ENCODE peak calls at places on chromosomes 4 and X, in six cellular contexts. T is breast epithelium, S is ovary, U is IMR-90, N is MM.1S, Q is hepatocyte. Z is an unnamed sample.

GRCh38 chrX:99752776-99753175 is 657.3 kb downstream of the PCDH19 start:
- DNase-seq in T (no peak), S (no peak), U (no peak), N (no peak), Q (no peak), Z (no peak)

GRCh38 chrX:70289168-70289792 is 447 bp downstream of the PDZD11 start:
- DNase-seq in T (no peak), S (no peak), U (peak), N (no peak), Q (no peak), Z (no peak)

GRCh38 chrX:47562615-47563243 is 1.7 kb downstream of the ARAF start:
- DNase-seq in T (no peak), S (no peak), U (no peak), N (no peak), Q (no peak), Z (peak)

GRCh38 chrX:125532411-125533089 is 212.9 kb downstream of the TEX13C start:
- DNase-seq in T (no peak), S (no peak), U (no peak), N (no peak), Q (no peak), Z (no peak)

GRCh38 chr4:45370370-45370769 is 644.0 kb upstream of the GNPDA2 start:
- DNase-seq in T (no peak), S (no peak), U (no peak), N (no peak), Q (no peak), Z (no peak)

GRCh38 chr4:2256781-2257191 is 5.1 kb downstream of the MXD4 start:
- DNase-seq in T (peak), S (peak), U (no peak), N (no peak), Q (no peak), Z (peak)

GRCh38 chrX:120753413-120754251 is 122.0 kb downstream of the CT47B1 start:
- DNase-seq in T (no peak), S (no peak), U (no peak), N (no peak), Q (no peak), Z (no peak)

GRCh38 chrX:9746148-9746880 is 19.3 kb downstream of the GPR143 start:
- DNase-seq in T (no peak), S (no peak), U (peak), N (no peak), Q (no peak), Z (no peak)

GRCh38 chr4:94358101-94358500 is 15.5 kb upstream of the HPGDS start:
- DNase-seq in T (no peak), S (no peak), U (no peak), N (no peak), Q (no peak), Z (no peak)

GRCh38 chr4:42399393-42399792 is 2.1 kb downstream of the SHISA3 start:
- DNase-seq in T (no peak), S (no peak), U (no peak), N (no peak), Q (no peak), Z (no peak)

GRCh38 chr4:102535398-102536082 is 34.4 kb downstream of the NFKB1 start:
- DNase-seq in T (no peak), S (no peak), U (peak), N (no peak), Q (no peak), Z (no peak)

GRCh38 chr4:150906987-150907633 is 108.0 kb downstream of the LRBA start:
- DNase-seq in T (no peak), S (no peak), U (no peak), N (no peak), Q (no peak), Z (no peak)

GRCh38 chr4:89784686-89785227 is 52.2 kb downstream of the SNCA start:
- DNase-seq in T (no peak), S (no peak), U (no peak), N (no peak), Q (no peak), Z (no peak)

GRCh38 chr4:98994474-98995182 is 893 bp upstream of the METAP1 start:
- DNase-seq in T (no peak), S (peak), U (peak), N (no peak), Q (no peak), Z (no peak)

GRCh38 chrX:15913161-15913560 is 58.5 kb upstream of the AP1S2 start:
- DNase-seq in T (no peak), S (no peak), U (no peak), N (no peak), Q (no peak), Z (no peak)

GRCh38 chr4:76830612-76831474 is 67.1 kb downstream of the SOWAHB start:
- DNase-seq in T (no peak), S (no peak), U (peak), N (no peak), Q (peak), Z (no peak)

GRCh38 chr4:3436798-3437581 is 4.8 kb upstream of the HGFAC start:
- DNase-seq in T (peak), S (no peak), U (peak), N (no peak), Q (peak), Z (no peak)

GRCh38 chrX:129115104-129115503 is 408.2 kb downstream of the SMARCA1 start:
- DNase-seq in T (no peak), S (no peak), U (peak), N (peak), Q (peak), Z (peak)

GRCh38 chrX:140744085-140744484 is 34.5 kb downstream of the LINC00632 start:
- DNase-seq in T (no peak), S (no peak), U (no peak), N (no peak), Q (no peak), Z (no peak)

GRCh38 chr4:56215138-56215793 is 172.0 kb downstream of the AASDH start:
- DNase-seq in T (no peak), S (no peak), U (no peak), N (no peak), Q (peak), Z (no peak)

GRCh38 chrX:47751670-47752069 is 85.0 kb upstream of the ZNF81 start:
- DNase-seq in T (no peak), S (peak), U (no peak), N (peak), Q (peak), Z (peak)

GRCh38 chr4:20248155-20248558 is 3.5 kb upstream of the SLIT2 start:
- DNase-seq in T (no peak), S (no peak), U (peak), N (peak), Q (peak), Z (no peak)

GRCh38 chrX:15471016-15471415 is 22.1 kb downstream of the PIR start:
- DNase-seq in T (peak), S (peak), U (peak), N (peak), Q (peak), Z (peak)

GRCh38 chr4:33482773-33483172 is 2761.5 kb downstream of the ARAP2 start:
- DNase-seq in T (no peak), S (no peak), U (no peak), N (no peak), Q (no peak), Z (no peak)

DNA sequence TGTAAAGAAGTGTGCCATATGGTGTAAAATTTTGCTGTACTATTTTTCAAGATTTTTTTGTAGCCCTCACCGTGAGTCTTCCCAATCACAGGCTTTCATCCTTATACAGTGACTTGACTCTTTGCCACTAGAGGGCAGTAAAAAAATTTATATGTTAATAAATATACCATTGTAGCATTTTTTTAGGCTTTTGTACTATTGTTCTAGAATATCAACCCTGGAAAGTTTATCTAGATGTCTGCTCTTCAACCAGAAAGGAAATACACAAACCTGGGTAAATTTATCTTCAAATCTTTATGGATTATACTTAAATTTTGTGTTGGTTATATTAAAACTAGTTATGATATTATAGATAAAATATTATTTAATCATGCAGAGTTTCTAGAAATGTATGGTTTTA is 235.3 kb downstream of the TENM3 start:
- DNase-seq in T (no peak), S (no peak), U (peak), N (peak), Q (peak), Z (no peak)
- TF ChIP-seq CTCF in T (peak), S (peak), U (peak), N (peak), Q (peak), Z (no peak)

DNA sequence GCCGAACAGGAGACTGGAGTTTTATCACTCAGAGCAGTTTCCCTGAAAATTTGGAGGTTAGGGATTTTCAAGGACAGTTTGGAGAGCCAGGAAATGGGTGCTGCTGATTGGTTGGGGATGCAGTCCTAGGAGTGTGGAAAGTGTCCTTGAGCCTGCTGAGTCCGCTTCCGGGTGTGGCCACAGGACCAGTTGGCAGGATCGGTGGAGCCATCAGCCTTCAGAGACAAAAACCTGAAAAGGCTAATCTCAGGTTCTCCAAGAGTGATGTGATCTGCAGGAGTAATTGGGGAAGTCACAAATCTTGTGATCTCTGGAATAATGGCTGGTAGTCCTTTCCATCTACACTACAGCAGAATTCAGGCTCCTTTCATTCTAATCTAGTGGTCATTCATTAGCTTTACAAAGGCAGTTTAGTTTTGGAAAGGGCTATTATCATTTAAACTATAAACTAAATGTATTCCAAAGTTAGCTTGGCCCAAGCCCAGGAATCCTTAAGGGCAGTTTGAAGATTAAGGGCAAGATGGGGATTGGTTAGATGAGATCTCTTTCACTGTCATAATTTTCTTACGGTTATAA is 55.9 kb upstream of the BMP2K start:
- DNase-seq in T (no peak), S (no peak), U (no peak), N (no peak), Q (no peak), Z (no peak)
- H3K4me3 ChIP-seq in T (no peak), S (no peak), U (no peak), N (no peak), Q (no peak), Z (no peak)

GRCh38 chrX:136201601-136202000 is 49.6 kb downstream of the MAP7D3 start:
- DNase-seq in T (no peak), S (no peak), U (no peak), N (no peak), Q (no peak), Z (no peak)
- H3K27ac ChIP-seq in T (peak), S (no peak), U (no peak), N (no peak), Q (no peak), Z (no peak)

DNA sequence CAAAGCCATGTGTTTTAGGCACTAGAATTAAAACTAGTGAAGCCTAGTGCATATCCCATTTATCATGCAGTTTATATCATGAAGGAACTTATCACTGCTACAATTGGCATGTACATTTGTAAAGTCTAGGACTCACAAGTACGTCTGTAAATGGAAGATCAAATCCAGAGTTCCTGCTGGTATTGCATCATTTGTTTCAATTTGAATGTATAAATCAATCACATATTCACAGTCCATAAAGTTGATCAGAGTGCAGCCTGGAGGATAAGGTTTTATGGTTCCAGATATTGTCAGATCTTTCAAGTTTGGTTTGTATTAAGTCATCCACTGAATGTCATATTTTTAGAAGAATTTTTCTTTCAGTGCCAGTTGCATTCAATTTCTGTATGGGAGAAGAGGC is 32.6 kb upstream of the PDE5A start:
- DNase-seq in T (no peak), S (no peak), U (no peak), N (no peak), Q (no peak), Z (no peak)
- TF ChIP-seq CTCF in T (no peak), S (no peak), U (no peak), N (no peak), Q (no peak), Z (no peak)

GRCh38 chr4:81504685-81505598 is 33.2 kb upstream of the RASGEF1B start:
- DNase-seq in T (no peak), S (no peak), U (no peak), N (peak), Q (no peak), Z (peak)
- H3K4me3 ChIP-seq in T (no peak), S (no peak), U (no peak), N (peak), Q (no peak), Z (no peak)

GRCh38 chr4:185921583-185922555 is 109.9 kb upstream of the SORBS2 start:
- DNase-seq in T (no peak), S (no peak), U (no peak), N (no peak), Q (peak), Z (no peak)
- H3K27ac ChIP-seq in T (no peak), S (no peak), U (no peak), N (no peak), Q (no peak), Z (no peak)

Z was measured in testis.